ENCODE peak calls at places on chromosomes 2 and 18, in eight cellular contexts. T is mucosa of descending colon, K is HepG2, D is sigmoid colon, Q is fibroblast of lung, B is psoas muscle, V is GM23338, U is endothelial cell. P is an unnamed sample.
A peak's percentile ranks its signal among the peaks of the same experiment; 100 is the strongest.

GRCh38 chr18:7066965-7067555 is 50.5 kb downstream of the LAMA1 start:
- DNase-seq in T (no peak), K (no peak), D (no peak), Q (no peak), B (no peak), V (no peak), U (no peak), P (no peak)

GRCh38 chr2:69192176-69192945 is 179.4 kb downstream of the ANTXR1 start:
- DNase-seq in T (no peak), K (no peak), D (no peak), Q (no peak), B (no peak), V (peak; percentile 65), U (no peak), P (peak; percentile 69)

GRCh38 chr2:200477667-200478121 is 32.2 kb downstream of the KCTD18 start:
- DNase-seq in T (peak; percentile 56), K (no peak), D (peak; percentile 88), Q (peak; percentile 28), B (peak; percentile 86), V (no peak), U (no peak), P (no peak)

GRCh38 chr2:230665263-230665691 is 47.4 kb upstream of the CAB39 start:
- DNase-seq in T (no peak), K (no peak), D (no peak), Q (no peak), B (no peak), V (no peak), U (no peak), P (no peak)

GRCh38 chr2:23132000-23132399 is 253.0 kb upstream of the KLHL29 start:
- DNase-seq in T (no peak), K (no peak), D (no peak), Q (no peak), B (no peak), V (no peak), U (no peak), P (no peak)

GRCh38 chr18:74333091-74333490 is 17.5 kb downstream of the C18orf63 start:
- DNase-seq in T (no peak), K (no peak), D (no peak), Q (no peak), B (no peak), V (no peak), U (no peak), P (no peak)

GRCh38 chr2:171723724-171724683 is 36.7 kb downstream of the DYNC1I2 start:
- DNase-seq in T (no peak), K (peak; percentile 12), D (no peak), Q (peak; percentile 23), B (no peak), V (peak; percentile 54), U (no peak), P (no peak)

GRCh38 chr2:150672311-150672710 is 184.8 kb upstream of the RND3 start:
- DNase-seq in T (no peak), K (no peak), D (no peak), Q (no peak), B (no peak), V (no peak), U (no peak), P (no peak)

GRCh38 chr2:38106420-38107182 is 30.6 kb upstream of the CYP1B1 start:
- DNase-seq in T (no peak), K (no peak), D (no peak), Q (peak; percentile 68), B (no peak), V (peak; percentile 45), U (peak; percentile 20), P (no peak)

GRCh38 chr2:142603761-142604160 is 273.7 kb upstream of the KYNU start:
- DNase-seq in T (no peak), K (no peak), D (no peak), Q (peak; percentile 20), B (no peak), V (no peak), U (no peak), P (no peak)

GRCh38 chr2:224325941-224326340 is 76.0 kb downstream of the FAM124B start:
- DNase-seq in T (no peak), K (no peak), D (no peak), Q (no peak), B (no peak), V (no peak), U (no peak), P (no peak)

GRCh38 chr2:134705861-134706586 is 12.8 kb downstream of the TMEM163 start:
- DNase-seq in T (no peak), K (no peak), D (no peak), Q (no peak), B (no peak), V (peak; percentile 62), U (peak; percentile 44), P (no peak)

GRCh38 chr2:85248741-85249524 is 78.9 kb downstream of the TGOLN2 start:
- DNase-seq in T (no peak), K (no peak), D (no peak), Q (peak; percentile 89), B (peak; percentile 64), V (peak; percentile 61), U (no peak), P (peak; percentile 74)

GRCh38 chr2:88615822-88616221 is 11.4 kb downstream of the EIF2AK3 start:
- DNase-seq in T (no peak), K (no peak), D (no peak), Q (no peak), B (no peak), V (no peak), U (no peak), P (no peak)

GRCh38 chr2:127702395-127703009 is 1.2 kb downstream of the SFT2D3 start:
- DNase-seq in T (no peak), K (no peak), D (no peak), Q (no peak), B (no peak), V (no peak), U (no peak), P (no peak)

GRCh38 chr2:127701193-127701650 is at the start of gene SFT2D3:
- DNase-seq in T (peak; percentile 97), K (peak; percentile 91), D (peak; percentile 96), Q (peak; percentile 90), B (peak; percentile 97), V (peak; percentile 95), U (peak; percentile 85), P (peak; percentile 94)

GRCh38 chr2:127701651-127702394 is 526 bp downstream of the SFT2D3 start:
- DNase-seq in T (peak; percentile 91), K (peak; percentile 71), D (peak; percentile 87), Q (peak; percentile 67), B (peak; percentile 93), V (peak; percentile 89), U (peak; percentile 82), P (peak; percentile 73)

GRCh38 chr2:127698553-127699355 is 2.5 kb upstream of the SFT2D3 start:
- DNase-seq in T (no peak), K (no peak), D (no peak), Q (no peak), B (no peak), V (no peak), U (no peak), P (no peak)

GRCh38 chr2:127700527-127701192 is 637 bp upstream of the SFT2D3 start:
- DNase-seq in T (peak; percentile 93), K (peak; percentile 84), D (peak; percentile 82), Q (no peak), B (peak; percentile 93), V (peak; percentile 77), U (peak; percentile 17), P (peak; percentile 90)
- TF ChIP-seq CTCF in T (no peak), K (peak; percentile 58), D (no peak), Q (no peak), B (no peak), V (no peak), U (no peak), P (no peak)

GRCh38 chr2:98580656-98581284 is 27.5 kb downstream of the COA5 start:
- DNase-seq in T (no peak), K (no peak), D (no peak), Q (no peak), B (peak; percentile 28), V (no peak), U (no peak), P (no peak)

GRCh38 chr2:98583516-98583865 is 24.8 kb downstream of the COA5 start:
- DNase-seq in T (no peak), K (no peak), D (no peak), Q (no peak), B (no peak), V (no peak), U (no peak), P (no peak)

GRCh38 chr2:98579926-98580325 is 28.4 kb downstream of the COA5 start:
- DNase-seq in T (no peak), K (no peak), D (no peak), Q (no peak), B (peak; percentile 26), V (no peak), U (no peak), P (no peak)

GRCh38 chr2:98583866-98584618 is 24.3 kb downstream of the COA5 start:
- DNase-seq in T (no peak), K (peak; percentile 96), D (no peak), Q (no peak), B (peak; percentile 28), V (no peak), U (no peak), P (peak; percentile 45)

DNA sequence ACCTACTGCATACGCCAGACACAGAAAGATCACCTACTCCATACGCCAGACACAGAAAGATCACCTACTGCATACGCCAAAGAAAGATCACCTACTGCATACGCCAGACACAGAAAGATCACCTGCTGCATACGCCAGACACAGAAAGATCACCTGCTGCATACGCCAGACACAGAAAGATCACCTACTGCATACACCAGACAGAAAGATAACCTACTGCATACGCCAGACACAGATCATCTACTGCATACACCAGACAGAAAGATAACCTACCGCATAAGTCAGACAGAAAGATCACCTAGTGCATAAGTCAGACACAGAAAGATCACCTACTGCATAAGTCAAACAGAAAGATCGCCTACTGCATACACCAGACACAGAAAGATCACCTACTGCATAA is 25.8 kb downstream of the COA5 start:
- DNase-seq in T (no peak), K (no peak), D (no peak), Q (no peak), B (no peak), V (no peak), U (no peak), P (peak; percentile 6)
- TF ChIP-seq CTCF in T (no peak), K (no peak), D (no peak), Q (no peak), B (no peak), V (no peak), U (no peak), P (no peak)

GRCh38 chr2:65351948-65352595 is 80.3 kb downstream of the SPRED2 start:
- DNase-seq in T (no peak), K (no peak), D (no peak), Q (no peak), B (no peak), V (no peak), U (no peak), P (no peak)
- TF ChIP-seq CTCF in T (no peak), K (no peak), D (no peak), Q (no peak), B (no peak), V (no peak), U (no peak), P (no peak)

DNA sequence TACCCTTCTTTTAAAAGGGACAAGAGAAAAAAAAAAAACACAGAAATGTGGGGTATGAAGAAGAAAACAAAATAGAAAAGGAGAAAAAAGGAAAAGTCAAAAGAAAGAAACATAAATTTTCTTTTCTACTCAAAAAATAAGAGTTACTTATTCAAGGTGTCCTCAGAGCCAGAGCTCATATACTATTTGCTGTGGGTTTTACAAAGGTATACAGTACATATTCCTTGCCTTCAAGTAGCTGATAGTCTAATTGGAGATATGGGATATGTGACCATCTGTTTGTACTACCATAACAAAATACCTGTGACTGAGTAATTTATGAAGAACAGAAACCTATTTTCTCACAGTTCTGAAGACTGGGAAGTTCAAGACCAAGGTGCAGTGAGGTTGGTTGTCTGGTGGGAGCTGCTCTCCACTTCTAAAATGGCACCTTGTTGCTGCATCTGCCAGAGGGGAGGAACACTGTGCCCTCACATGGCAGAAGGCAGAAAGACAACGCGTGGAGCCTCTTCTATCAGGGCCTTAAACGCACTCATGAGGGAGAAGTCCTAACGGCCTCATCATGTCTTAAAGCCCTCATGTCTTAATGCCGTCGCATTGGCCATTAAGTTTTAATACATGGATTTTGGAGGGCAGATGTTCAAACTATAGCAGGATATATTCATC is 33.9 kb downstream of the NBAS start:
- DNase-seq in T (no peak), K (peak; percentile 15), D (no peak), Q (no peak), B (no peak), V (peak; percentile 51), U (no peak), P (no peak)
- TF ChIP-seq CTCF in T (no peak), K (peak; percentile 46), D (no peak), Q (no peak), B (no peak), V (peak; percentile 43), U (no peak), P (no peak)